ENCODE peak calls at places on chromosome 20, in five cellular contexts. One of them, this sample, is unnamed.

GRCh38 chr20:39533858-39534257 is 571.7 kb downstream of the DHX35 start:
- DNase-seq in body of pancreas: no peak
- DNase-seq in GM12878: no peak
- DNase-seq in upper lobe of right lung: no peak
- DNase-seq in fibroblast of pulmonary artery: no peak
- DNase-seq in this sample: no peak

GRCh38 chr20:15100506-15101160 is 763.2 kb upstream of the FLRT3 start:
- DNase-seq in GM12878: no peak
- DNase-seq in body of pancreas: no peak
- DNase-seq in upper lobe of right lung: no peak
- DNase-seq in fibroblast of pulmonary artery: no peak
- DNase-seq in this sample: peak

GRCh38 chr20:11144114-11144513 is 470.3 kb upstream of the JAG1 start:
- DNase-seq in fibroblast of pulmonary artery: peak
- DNase-seq in body of pancreas: no peak
- DNase-seq in GM12878: no peak
- DNase-seq in upper lobe of right lung: no peak
- DNase-seq in this sample: peak

GRCh38 chr20:31603822-31604566 is 1.1 kb upstream of the ID1 start:
- DNase-seq in fibroblast of pulmonary artery: peak
- DNase-seq in body of pancreas: peak
- DNase-seq in GM12878: peak
- DNase-seq in upper lobe of right lung: peak
- DNase-seq in this sample: peak

GRCh38 chr20:35601990-35602389 is 13.6 kb upstream of the SPAG4 start:
- DNase-seq in GM12878: no peak
- DNase-seq in fibroblast of pulmonary artery: no peak
- DNase-seq in upper lobe of right lung: no peak
- DNase-seq in body of pancreas: no peak
- DNase-seq in this sample: no peak

GRCh38 chr20:884983-885952 is 30.9 kb downstream of the ANGPT4 start:
- DNase-seq in body of pancreas: peak
- DNase-seq in upper lobe of right lung: no peak
- DNase-seq in GM12878: no peak
- DNase-seq in fibroblast of pulmonary artery: peak
- DNase-seq in this sample: peak

GRCh38 chr20:41654884-41655283 is 36.7 kb upstream of the CHD6 start:
- DNase-seq in GM12878: no peak
- DNase-seq in upper lobe of right lung: no peak
- DNase-seq in body of pancreas: no peak
- DNase-seq in fibroblast of pulmonary artery: peak
- DNase-seq in this sample: peak

GRCh38 chr20:50488236-50488806 is 21.9 kb upstream of the PTPN1 start:
- DNase-seq in fibroblast of pulmonary artery: no peak
- DNase-seq in GM12878: no peak
- DNase-seq in upper lobe of right lung: no peak
- DNase-seq in body of pancreas: no peak
- DNase-seq in this sample: no peak

GRCh38 chr20:59010995-59011873 is 4.2 kb upstream of the CTSZ start:
- DNase-seq in fibroblast of pulmonary artery: peak
- DNase-seq in body of pancreas: no peak
- DNase-seq in GM12878: no peak
- DNase-seq in upper lobe of right lung: no peak
- DNase-seq in this sample: peak

GRCh38 chr20:3924304-3925112 is 35.3 kb downstream of the PANK2 start:
- DNase-seq in GM12878: no peak
- DNase-seq in fibroblast of pulmonary artery: no peak
- DNase-seq in upper lobe of right lung: peak
- DNase-seq in body of pancreas: peak
- DNase-seq in this sample: peak

GRCh38 chr20:19181552-19181951 is 30.9 kb upstream of the SLC24A3 start:
- DNase-seq in fibroblast of pulmonary artery: no peak
- DNase-seq in GM12878: peak
- DNase-seq in upper lobe of right lung: no peak
- DNase-seq in body of pancreas: no peak
- DNase-seq in this sample: peak

GRCh38 chr20:59455392-59456341 is 148.7 kb upstream of the PHACTR3 start:
- DNase-seq in GM12878: no peak
- DNase-seq in body of pancreas: peak
- DNase-seq in fibroblast of pulmonary artery: peak
- DNase-seq in upper lobe of right lung: no peak
- DNase-seq in this sample: peak

GRCh38 chr20:12049125-12049524 is 131.4 kb downstream of the BTBD3 start:
- DNase-seq in upper lobe of right lung: no peak
- DNase-seq in body of pancreas: no peak
- DNase-seq in GM12878: no peak
- DNase-seq in fibroblast of pulmonary artery: peak
- DNase-seq in this sample: peak

GRCh38 chr20:62391165-62392076 is 4.5 kb downstream of the RPS21 start:
- DNase-seq in GM12878: no peak
- DNase-seq in upper lobe of right lung: no peak
- DNase-seq in fibroblast of pulmonary artery: no peak
- DNase-seq in body of pancreas: no peak
- DNase-seq in this sample: no peak

GRCh38 chr20:22374678-22375590 is 209.4 kb downstream of the FOXA2 start:
- DNase-seq in upper lobe of right lung: no peak
- DNase-seq in GM12878: no peak
- DNase-seq in body of pancreas: no peak
- DNase-seq in fibroblast of pulmonary artery: peak
- DNase-seq in this sample: peak

GRCh38 chr20:4507288-4507719 is 214.4 kb upstream of the PRND start:
- DNase-seq in body of pancreas: no peak
- DNase-seq in upper lobe of right lung: no peak
- DNase-seq in fibroblast of pulmonary artery: peak
- DNase-seq in GM12878: no peak
- DNase-seq in this sample: peak

GRCh38 chr20:1941226-1941625 is 46.0 kb downstream of the SIRPA start:
- DNase-seq in GM12878: no peak
- DNase-seq in body of pancreas: no peak
- DNase-seq in fibroblast of pulmonary artery: peak
- DNase-seq in upper lobe of right lung: no peak
- DNase-seq in this sample: peak

GRCh38 chr20:47356526-47357295 is at the start of gene ZMYND8:
- DNase-seq in body of pancreas: peak
- DNase-seq in upper lobe of right lung: peak
- DNase-seq in fibroblast of pulmonary artery: peak
- DNase-seq in GM12878: peak
- DNase-seq in this sample: peak
- H3K4me3 ChIP-seq in body of pancreas: no peak
- H3K4me3 ChIP-seq in upper lobe of right lung: peak
- H3K4me3 ChIP-seq in fibroblast of pulmonary artery: peak
- H3K4me3 ChIP-seq in GM12878: peak
- H3K4me3 ChIP-seq in this sample: peak

DNA sequence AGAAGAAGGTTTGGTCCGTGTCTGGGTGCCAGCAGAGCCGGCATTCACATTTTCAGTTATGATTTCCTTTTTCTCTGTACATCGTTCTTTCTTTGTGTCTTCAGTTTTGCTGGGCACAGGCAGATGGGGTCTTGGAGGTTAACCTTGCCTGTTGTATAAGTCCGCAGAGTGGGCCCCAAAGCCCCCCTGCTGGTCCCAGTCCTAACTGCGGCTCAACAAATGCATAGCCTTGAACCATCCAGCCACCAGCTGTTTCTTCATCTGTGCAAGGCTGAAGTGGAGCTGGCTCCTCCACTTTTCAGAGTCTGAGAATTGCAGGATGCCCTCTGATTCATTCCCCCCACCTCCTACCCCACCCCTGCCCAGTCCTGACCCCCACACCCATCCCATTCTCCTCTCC is 386.3 kb upstream of the SULF2 start:
- DNase-seq in GM12878: no peak
- DNase-seq in fibroblast of pulmonary artery: no peak
- DNase-seq in upper lobe of right lung: no peak
- DNase-seq in body of pancreas: no peak
- DNase-seq in this sample: no peak
- TF ChIP-seq CTCF in GM12878: no peak
- TF ChIP-seq CTCF in fibroblast of pulmonary artery: no peak
- TF ChIP-seq CTCF in upper lobe of right lung: no peak
- TF ChIP-seq CTCF in body of pancreas: no peak
- TF ChIP-seq CTCF in this sample: no peak

GRCh38 chr20:64051033-64051452 is 1.6 kb upstream of the SOX18 start:
- DNase-seq in body of pancreas: no peak
- DNase-seq in GM12878: no peak
- DNase-seq in fibroblast of pulmonary artery: no peak
- DNase-seq in upper lobe of right lung: no peak
- DNase-seq in this sample: no peak

GRCh38 chr20:64048402-64049044 is 916 bp downstream of the SOX18 start:
- DNase-seq in body of pancreas: no peak
- DNase-seq in GM12878: no peak
- DNase-seq in fibroblast of pulmonary artery: no peak
- DNase-seq in upper lobe of right lung: no peak
- DNase-seq in this sample: no peak

GRCh38 chr20:64050261-64051032 is 1.0 kb upstream of the SOX18 start:
- DNase-seq in GM12878: no peak
- DNase-seq in fibroblast of pulmonary artery: no peak
- DNase-seq in body of pancreas: no peak
- DNase-seq in upper lobe of right lung: no peak
- DNase-seq in this sample: no peak

GRCh38 chr20:64049060-64049886 is at the start of gene SOX18:
- DNase-seq in fibroblast of pulmonary artery: peak
- DNase-seq in GM12878: no peak
- DNase-seq in upper lobe of right lung: no peak
- DNase-seq in body of pancreas: no peak
- DNase-seq in this sample: peak

GRCh38 chr20:64049887-64050260 is 435 bp upstream of the SOX18 start:
- DNase-seq in body of pancreas: no peak
- DNase-seq in GM12878: no peak
- DNase-seq in fibroblast of pulmonary artery: no peak
- DNase-seq in upper lobe of right lung: no peak
- DNase-seq in this sample: no peak
- H3K4me3 ChIP-seq in body of pancreas: no peak
- H3K4me3 ChIP-seq in GM12878: no peak
- H3K4me3 ChIP-seq in fibroblast of pulmonary artery: no peak
- H3K4me3 ChIP-seq in upper lobe of right lung: peak
- H3K4me3 ChIP-seq in this sample: no peak

DNA sequence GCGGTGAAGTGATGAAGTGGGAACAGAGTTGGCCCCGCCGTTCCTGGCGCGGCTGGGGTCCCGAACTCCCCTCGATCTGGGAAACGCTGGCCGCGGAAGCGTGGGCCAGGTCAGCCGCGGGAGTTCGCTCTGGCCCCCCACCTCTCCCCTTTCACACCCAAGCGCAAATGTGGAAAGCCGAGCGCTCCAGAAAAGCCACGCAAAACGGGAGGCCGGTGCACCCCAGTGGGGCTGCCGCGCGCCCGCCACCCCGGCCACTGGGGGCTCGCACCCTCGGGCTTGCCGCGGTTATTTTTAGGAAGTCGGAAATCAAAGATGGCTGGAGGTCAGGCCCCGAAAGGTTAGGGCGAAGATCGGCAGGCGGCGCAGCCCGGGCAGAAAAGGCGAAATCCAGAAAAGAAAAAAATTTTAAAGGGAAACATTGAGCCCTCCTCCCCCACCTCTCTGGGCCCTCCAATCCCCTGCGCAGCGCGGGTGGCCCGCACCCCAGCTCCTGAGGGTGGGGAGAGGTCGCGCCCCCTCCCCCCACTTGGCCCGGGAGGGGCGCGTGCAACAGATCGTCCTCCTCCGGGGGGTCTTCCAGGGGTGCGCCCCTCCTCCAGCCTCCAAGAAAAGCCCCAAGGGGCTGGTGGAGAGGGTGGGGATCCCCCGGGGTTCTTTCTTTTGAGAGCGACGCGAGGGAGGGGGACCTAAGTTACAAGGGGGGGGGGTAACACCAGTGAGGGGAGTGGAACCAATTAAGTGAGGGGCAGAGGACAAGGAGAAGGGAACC is 915 bp downstream of the SALL4 start:
- DNase-seq in body of pancreas: no peak
- DNase-seq in upper lobe of right lung: no peak
- DNase-seq in GM12878: no peak
- DNase-seq in fibroblast of pulmonary artery: no peak
- DNase-seq in this sample: no peak
- TF ChIP-seq CTCF in body of pancreas: no peak
- TF ChIP-seq CTCF in upper lobe of right lung: no peak
- TF ChIP-seq CTCF in GM12878: no peak
- TF ChIP-seq CTCF in fibroblast of pulmonary artery: peak
- TF ChIP-seq CTCF in this sample: no peak

This sample was measured in fibroblast of mammary gland.